ENCODE peak calls at places on chromosomes 4 and X, in seven cellular contexts. S is HCT116, Z is H1, C is GM12878, T is SK-N-SH, H is K562, F is HepG2. Y is an unnamed sample.

GRCh38 chr4:27702710-27703431 is 842.2 kb downstream of the STIM2 start:
- DNase-seq in Z (peak), F (peak), C (no peak), S (peak), H (peak), T (peak), Y (no peak)

GRCh38 chrX:39398215-39398972 is 597.1 kb downstream of the MID1IP1 start:
- DNase-seq in F (no peak), Z (no peak), S (no peak), C (no peak), T (no peak), H (no peak), Y (no peak)

GRCh38 chr4:181549789-181550188 is 693.4 kb upstream of the TENM3 start:
- DNase-seq in T (no peak), Z (no peak), S (no peak), H (no peak), C (no peak), F (no peak), Y (no peak)

GRCh38 chrX:38817004-38817703 is 15.9 kb downstream of the MID1IP1 start:
- DNase-seq in Z (no peak), H (peak), C (no peak), S (no peak), F (no peak), T (no peak), Y (no peak)

GRCh38 chr4:82372502-82372873 is 1.3 kb downstream of the HNRNPD start:
- DNase-seq in Z (no peak), F (no peak), H (peak), T (peak), S (no peak), C (no peak), Y (no peak)

GRCh38 chr4:77681792-77682191 is 76.2 kb downstream of the CXCL13 start:
- DNase-seq in F (no peak), T (no peak), C (no peak), S (no peak), Z (no peak), H (no peak), Y (no peak)

GRCh38 chrX:129905787-129906580 is at the start of gene UTP14A:
- DNase-seq in H (peak), C (peak), F (peak), Z (peak), T (peak), S (peak), Y (peak)

GRCh38 chrX:43969504-43970501 is 3.4 kb downstream of the NDP start:
- DNase-seq in C (no peak), S (no peak), T (no peak), H (no peak), Z (no peak), F (no peak), Y (peak)

GRCh38 chrX:118847676-118848075 is 24.1 kb downstream of the ZCCHC12 start:
- DNase-seq in T (peak), H (peak), C (no peak), Z (no peak), S (peak), F (peak), Y (peak)

GRCh38 chr4:12359420-12359819 is 930.7 kb upstream of the HS3ST1 start:
- DNase-seq in C (no peak), Z (no peak), S (no peak), F (no peak), T (no peak), H (no peak), Y (no peak)

GRCh38 chr4:112361181-112361791 is 64.1 kb downstream of the ALPK1 start:
- DNase-seq in S (no peak), Z (peak), C (peak), T (no peak), F (peak), H (no peak), Y (no peak)

GRCh38 chrX:151754042-151754419 is 19.5 kb downstream of the CNGA2 start:
- DNase-seq in F (no peak), Z (peak), T (no peak), S (peak), H (no peak), C (no peak), Y (no peak)

GRCh38 chr4:130080872-130081451 is 985.0 kb downstream of the C4orf33 start:
- DNase-seq in H (no peak), C (no peak), Z (no peak), S (no peak), F (no peak), T (no peak), Y (no peak)

GRCh38 chrX:78333521-78333920 is 6.1 kb upstream of the CYSLTR1 start:
- DNase-seq in T (no peak), F (no peak), H (no peak), C (no peak), Z (no peak), S (no peak), Y (no peak)

GRCh38 chr4:67744561-67745283 is 9.5 kb downstream of the GNRHR start:
- DNase-seq in S (no peak), H (no peak), F (no peak), Z (no peak), T (no peak), C (no peak), Y (no peak)

GRCh38 chr4:139824882-139825522 is 159.4 kb downstream of the MGST2 start:
- DNase-seq in H (no peak), S (no peak), C (no peak), T (no peak), Z (no peak), F (no peak), Y (no peak)

GRCh38 chr4:149997881-149998421 is 80.3 kb upstream of the DCLK2 start:
- DNase-seq in C (no peak), F (peak), H (peak), T (no peak), S (peak), Z (no peak), Y (no peak)

GRCh38 chr4:149995134-149995756 is 83.0 kb upstream of the DCLK2 start:
- DNase-seq in Z (no peak), H (no peak), F (no peak), S (no peak), T (no peak), C (no peak), Y (no peak)

GRCh38 chr4:150002561-150002960 is 75.7 kb upstream of the DCLK2 start:
- DNase-seq in T (no peak), H (no peak), S (no peak), Z (no peak), F (no peak), C (no peak), Y (no peak)

GRCh38 chr4:150001815-150002214 is 76.4 kb upstream of the DCLK2 start:
- DNase-seq in C (no peak), T (no peak), Z (no peak), S (no peak), H (no peak), F (no peak), Y (no peak)

DNA sequence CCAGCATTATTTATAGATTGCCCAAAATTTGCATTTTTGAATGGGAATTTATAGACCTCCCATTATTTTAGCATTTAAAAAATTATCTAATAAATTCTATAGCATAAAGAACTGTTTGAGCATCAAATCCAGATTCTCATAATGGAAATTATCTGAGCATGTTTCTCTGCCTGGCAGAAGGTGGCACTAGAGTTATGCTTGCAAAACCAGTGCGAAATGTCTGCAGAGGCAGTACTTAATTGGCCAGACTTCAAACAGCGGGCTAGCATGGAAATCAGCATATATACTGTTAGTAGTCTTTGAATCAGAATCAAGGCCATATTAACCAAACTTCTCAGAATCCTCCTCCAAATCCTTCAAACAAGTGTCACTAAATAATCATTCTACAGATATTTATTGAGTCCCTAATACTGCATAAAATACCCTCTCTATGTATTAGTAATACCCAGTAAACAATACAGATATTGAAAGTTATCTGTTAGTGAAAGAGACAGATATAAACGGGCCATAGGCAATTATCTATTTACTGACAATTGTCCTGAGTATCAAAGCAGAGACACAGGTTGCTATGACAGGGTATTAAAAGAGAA is 78.7 kb upstream of the DCLK2 start:
- DNase-seq in C (no peak), T (peak), H (peak), F (peak), Z (no peak), S (peak), Y (peak)
- TF ChIP-seq JUND in C (no peak), T (no peak), H (no peak), F (no peak), Z (no peak), S (no peak), Y (no peak)

DNA sequence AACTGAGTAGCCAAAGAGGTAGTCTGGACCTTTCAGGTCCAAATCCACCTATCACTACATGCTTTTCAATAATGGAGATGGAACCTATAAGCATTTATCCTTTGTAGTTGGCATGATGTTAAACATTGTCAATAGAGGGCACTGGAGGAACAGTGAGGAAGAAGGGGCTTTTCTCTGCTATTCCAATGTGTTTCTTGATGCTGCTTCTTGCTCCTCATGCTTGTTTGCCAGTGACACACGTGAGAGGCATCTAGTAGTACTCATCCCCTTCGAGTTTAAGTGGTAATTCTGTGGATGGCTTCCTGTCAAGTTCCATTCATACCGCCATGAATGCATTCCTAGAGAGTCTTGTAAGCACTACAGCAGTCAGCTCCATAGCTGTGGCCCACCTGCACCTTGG is 84.0 kb downstream of the NAA11 start:
- DNase-seq in C (no peak), Z (no peak), S (peak), F (no peak), H (no peak), T (no peak), Y (no peak)
- TF ChIP-seq JUND in C (no peak), Z (no peak), S (no peak), F (no peak), H (no peak), T (no peak), Y (no peak)

DNA sequence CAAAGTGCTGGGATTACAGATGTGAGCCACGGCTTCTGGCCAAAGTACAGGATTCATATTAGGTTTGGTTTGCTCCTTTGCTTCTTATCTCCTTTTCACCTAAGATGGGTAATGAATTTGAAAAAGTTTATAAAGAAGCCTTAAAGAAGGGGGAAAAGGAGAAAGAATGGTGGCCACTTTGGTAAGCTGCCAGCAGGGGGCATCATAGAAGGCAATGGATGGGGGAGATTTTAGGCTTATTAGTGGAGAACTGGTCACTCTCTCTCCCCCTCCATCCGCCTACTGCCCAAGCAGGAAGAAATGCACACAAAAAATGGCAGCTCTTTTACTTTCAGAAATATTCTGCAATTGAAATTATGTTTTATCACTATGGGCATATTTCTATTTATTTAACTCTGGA is 32.0 kb downstream of the SPARCL1 start:
- DNase-seq in T (no peak), Z (peak), F (no peak), H (peak), S (no peak), C (no peak), Y (no peak)
- TF ChIP-seq JUND in T (no peak), Z (no peak), F (no peak), H (no peak), S (no peak), C (no peak), Y (no peak)

DNA sequence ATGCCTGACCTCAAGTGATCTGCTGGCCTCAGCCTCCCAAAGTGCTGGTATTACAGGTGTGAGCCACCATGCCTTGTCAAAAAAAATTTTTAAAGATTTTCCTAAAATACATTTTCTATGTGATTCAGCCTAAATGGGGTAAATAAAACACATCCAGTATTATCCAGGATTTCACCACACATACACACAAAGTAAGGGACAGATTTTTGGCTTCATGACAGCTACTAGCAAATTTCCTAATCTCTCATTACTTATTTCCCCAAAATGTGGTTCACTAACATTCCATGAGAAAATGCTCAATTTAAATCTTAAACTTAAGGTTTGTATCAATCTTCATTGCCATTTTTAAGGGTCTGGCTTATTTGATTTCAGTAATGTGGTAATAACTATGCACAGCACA is 348.5 kb upstream of the INTU start:
- DNase-seq in H (no peak), S (no peak), C (no peak), T (no peak), F (no peak), Z (no peak), Y (no peak)
- TF ChIP-seq JUND in H (no peak), S (no peak), C (no peak), T (no peak), F (no peak), Z (no peak), Y (no peak)

GRCh38 chr4:6546681-6547447 is 28.1 kb upstream of the MAN2B2 start:
- DNase-seq in C (no peak), F (peak), H (peak), Z (peak), T (peak), S (peak), Y (peak)
- TF ChIP-seq JUND in C (no peak), F (no peak), H (no peak), Z (no peak), T (no peak), S (no peak), Y (no peak)

GRCh38 chr4:1052231-1052671 is 40.8 kb downstream of the FGFRL1 start:
- DNase-seq in C (no peak), F (no peak), H (no peak), S (no peak), T (peak), Z (no peak), Y (no peak)
- TF ChIP-seq JUND in C (no peak), F (no peak), H (no peak), S (no peak), T (no peak), Z (no peak), Y (no peak)

Y was measured in T47D.